ENCODE peak calls at places on chromosomes 4 and X, in eight cellular contexts. X, I, Y, Z, G, O, P and W are unnamed samples.

GRCh38 chrX:2327423-2327822 is 173.4 kb downstream of the DHRSX start:
- DNase-seq in O (no peak), Z (no peak), G (no peak), Y (no peak), P (no peak), I (no peak), X (no peak), W (no peak)

GRCh38 chr4:5566991-5567390 is 141.4 kb downstream of the EVC2 start:
- DNase-seq in Z (no peak), G (no peak), P (no peak), X (no peak), O (no peak), I (no peak), Y (no peak), W (no peak)

GRCh38 chrX:18406531-18407266 is 18.7 kb upstream of the CDKL5 start:
- DNase-seq in Z (no peak), P (no peak), G (no peak), Y (no peak), O (no peak), X (no peak), I (no peak), W (no peak)

GRCh38 chr4:123250843-123251242 is 145.8 kb upstream of the SPRY1 start:
- DNase-seq in Z (peak; percentile 65), G (no peak), Y (no peak), P (no peak), O (no peak), I (no peak), X (no peak), W (no peak)

GRCh38 chr4:155954118-155954503 is 445 bp upstream of the CTSO start:
- DNase-seq in X (no peak), P (no peak), G (no peak), I (no peak), Y (no peak), O (no peak), Z (no peak), W (no peak)

GRCh38 chr4:74444891-74445642 is at the start of gene AREG:
- DNase-seq in G (peak; percentile 90), I (peak; percentile 89), Y (peak; percentile 76), P (peak; percentile 63), Z (peak; percentile 74), O (peak; percentile 80), X (peak; percentile 49), W (peak; percentile 87)

GRCh38 chr4:169756971-169757574 is 671 bp downstream of the HPF1 start:
- DNase-seq in P (peak; percentile 24), Y (no peak), O (peak; percentile 3), G (peak; percentile 78), X (no peak), Z (peak; percentile 26), I (no peak), W (no peak)

GRCh38 chrX:125778256-125778655 is 387.8 kb downstream of the DCAF12L2 start:
- DNase-seq in Y (no peak), G (no peak), X (no peak), O (peak; percentile 58), I (no peak), P (no peak), Z (no peak), W (no peak)

GRCh38 chr4:56360071-56360470 is 27.2 kb downstream of the AASDH start:
- DNase-seq in X (no peak), O (no peak), I (no peak), Z (no peak), Y (no peak), P (no peak), G (no peak), W (no peak)